ENCODE peak calls at places on chromosomes 3 and 15, in six cellular contexts. One of them, this sample, is unnamed.
A peak's percentile ranks its signal among the peaks of the same experiment; 100 is the strongest.

GRCh38 chr3:136819784-136820640 is 1.1 kb downstream of the SLC35G2 start:
- DNase-seq in transverse colon: peak; percentile 29
- DNase-seq in psoas muscle: peak; percentile 59
- DNase-seq in lung: peak; percentile 37
- DNase-seq in PC-9: peak; percentile 47
- DNase-seq in A549: peak; percentile 17
- DNase-seq in this sample: peak; percentile 46

GRCh38 chr15:98745650-98746374 is 97.5 kb downstream of the IGF1R start:
- DNase-seq in PC-9: no peak
- DNase-seq in transverse colon: no peak
- DNase-seq in lung: no peak
- DNase-seq in A549: no peak
- DNase-seq in psoas muscle: no peak
- DNase-seq in this sample: peak; percentile 45

GRCh38 chr3:140420621-140421357 is 257.1 kb upstream of the TRIM42 start:
- DNase-seq in transverse colon: no peak
- DNase-seq in lung: no peak
- DNase-seq in psoas muscle: no peak
- DNase-seq in A549: no peak
- DNase-seq in PC-9: no peak
- DNase-seq in this sample: no peak

GRCh38 chr15:59492389-59493377 is 54.7 kb downstream of the FAM81A start:
- DNase-seq in PC-9: no peak
- DNase-seq in A549: peak; percentile 61
- DNase-seq in transverse colon: peak; percentile 64
- DNase-seq in psoas muscle: peak; percentile 46
- DNase-seq in lung: peak; percentile 41
- DNase-seq in this sample: peak; percentile 66

GRCh38 chr3:186367631-186368030 is 5.6 kb upstream of the DGKG start:
- DNase-seq in A549: no peak
- DNase-seq in transverse colon: no peak
- DNase-seq in PC-9: no peak
- DNase-seq in psoas muscle: no peak
- DNase-seq in lung: no peak
- DNase-seq in this sample: no peak

GRCh38 chr15:64522226-64522823 is 61.9 kb downstream of the ZNF609 start:
- DNase-seq in A549: no peak
- DNase-seq in lung: no peak
- DNase-seq in transverse colon: no peak
- DNase-seq in PC-9: no peak
- DNase-seq in psoas muscle: no peak
- DNase-seq in this sample: no peak

GRCh38 chr3:184697845-184698244 is 14.0 kb downstream of the MAGEF1 start:
- DNase-seq in transverse colon: no peak
- DNase-seq in PC-9: no peak
- DNase-seq in lung: no peak
- DNase-seq in psoas muscle: no peak
- DNase-seq in A549: no peak
- DNase-seq in this sample: no peak

GRCh38 chr15:57554063-57554820 is 37.5 kb upstream of the MYZAP start:
- DNase-seq in transverse colon: no peak
- DNase-seq in A549: no peak
- DNase-seq in PC-9: no peak
- DNase-seq in lung: no peak
- DNase-seq in psoas muscle: no peak
- DNase-seq in this sample: peak; percentile 51

GRCh38 chr15:101651753-101652097 is 456 bp downstream of the TM2D3 start:
- DNase-seq in psoas muscle: no peak
- DNase-seq in lung: no peak
- DNase-seq in transverse colon: no peak
- DNase-seq in PC-9: no peak
- DNase-seq in A549: peak; percentile 68
- DNase-seq in this sample: peak; percentile 66

GRCh38 chr3:175338775-175339535 is 479.8 kb downstream of the NAALADL2 start:
- DNase-seq in PC-9: peak; percentile 39
- DNase-seq in A549: peak; percentile 10
- DNase-seq in psoas muscle: peak; percentile 12
- DNase-seq in lung: peak; percentile 78
- DNase-seq in transverse colon: peak; percentile 11
- DNase-seq in this sample: peak; percentile 46

GRCh38 chr3:108182339-108182738 is 39.9 kb downstream of the IFT57 start:
- DNase-seq in A549: no peak
- DNase-seq in psoas muscle: no peak
- DNase-seq in lung: no peak
- DNase-seq in transverse colon: no peak
- DNase-seq in PC-9: no peak
- DNase-seq in this sample: no peak

GRCh38 chr3:161355508-161355907 is 15.8 kb downstream of the SPTSSB start:
- DNase-seq in lung: no peak
- DNase-seq in transverse colon: no peak
- DNase-seq in PC-9: no peak
- DNase-seq in A549: no peak
- DNase-seq in psoas muscle: no peak
- DNase-seq in this sample: no peak

GRCh38 chr3:123711356-123711755 is 126.5 kb upstream of the HACD2 start:
- DNase-seq in A549: no peak
- DNase-seq in lung: no peak
- DNase-seq in psoas muscle: no peak
- DNase-seq in transverse colon: no peak
- DNase-seq in PC-9: no peak
- DNase-seq in this sample: no peak

GRCh38 chr3:196942915-196943277 is 568 bp upstream of the NCBP2 start:
- DNase-seq in transverse colon: peak; percentile 50
- DNase-seq in A549: no peak
- DNase-seq in psoas muscle: peak; percentile 39
- DNase-seq in lung: no peak
- DNase-seq in PC-9: no peak
- DNase-seq in this sample: no peak

GRCh38 chr3:65582012-65582717 is 456.6 kb downstream of the MAGI1 start:
- DNase-seq in A549: no peak
- DNase-seq in PC-9: no peak
- DNase-seq in transverse colon: no peak
- DNase-seq in lung: no peak
- DNase-seq in psoas muscle: no peak
- DNase-seq in this sample: no peak

GRCh38 chr3:171829841-171830559 is 13.1 kb upstream of the TMEM212 start:
- DNase-seq in A549: peak; percentile 68
- DNase-seq in transverse colon: peak; percentile 72
- DNase-seq in PC-9: peak; percentile 54
- DNase-seq in lung: peak; percentile 49
- DNase-seq in psoas muscle: peak; percentile 76
- DNase-seq in this sample: peak; percentile 37

GRCh38 chr15:31522056-31522455 is 195.4 kb downstream of the KLF13 start:
- DNase-seq in A549: no peak
- DNase-seq in psoas muscle: no peak
- DNase-seq in lung: peak; percentile 24
- DNase-seq in transverse colon: no peak
- DNase-seq in PC-9: no peak
- DNase-seq in this sample: no peak

GRCh38 chr15:80093854-80094418 is 34.5 kb downstream of the ZFAND6 start:
- DNase-seq in transverse colon: peak; percentile 49
- DNase-seq in A549: no peak
- DNase-seq in PC-9: no peak
- DNase-seq in lung: peak; percentile 34
- DNase-seq in psoas muscle: no peak
- DNase-seq in this sample: peak; percentile 50

GRCh38 chr3:81435050-81435449 is 326.4 kb downstream of the GBE1 start:
- DNase-seq in transverse colon: no peak
- DNase-seq in A549: no peak
- DNase-seq in lung: no peak
- DNase-seq in PC-9: no peak
- DNase-seq in psoas muscle: no peak
- DNase-seq in this sample: no peak

GRCh38 chr15:56598991-56599390 is 134.1 kb upstream of the MNS1 start:
- DNase-seq in PC-9: no peak
- DNase-seq in lung: no peak
- DNase-seq in psoas muscle: no peak
- DNase-seq in A549: no peak
- DNase-seq in transverse colon: no peak
- DNase-seq in this sample: peak; percentile 60

GRCh38 chr3:126126811-126127431 is 43.0 kb upstream of the SLC41A3 start:
- DNase-seq in PC-9: no peak
- DNase-seq in transverse colon: no peak
- DNase-seq in lung: no peak
- DNase-seq in A549: no peak
- DNase-seq in psoas muscle: peak; percentile 3
- DNase-seq in this sample: no peak

GRCh38 chr15:100114526-100114925 is 227.2 kb downstream of the ADAMTS17 start:
- DNase-seq in A549: no peak
- DNase-seq in transverse colon: no peak
- DNase-seq in psoas muscle: no peak
- DNase-seq in PC-9: no peak
- DNase-seq in lung: no peak
- DNase-seq in this sample: no peak

GRCh38 chr15:68518785-68519430 is 59.9 kb upstream of the CORO2B start:
- DNase-seq in transverse colon: no peak
- DNase-seq in lung: no peak
- DNase-seq in PC-9: no peak
- DNase-seq in psoas muscle: no peak
- DNase-seq in A549: no peak
- DNase-seq in this sample: no peak

GRCh38 chr15:44034933-44035624 is 160.0 kb downstream of the FRMD5 start:
- DNase-seq in A549: no peak
- DNase-seq in PC-9: no peak
- DNase-seq in transverse colon: no peak
- DNase-seq in lung: no peak
- DNase-seq in psoas muscle: no peak
- DNase-seq in this sample: peak; percentile 64

GRCh38 chr15:58932791-58933310 is 628 bp downstream of the SLTM start:
- DNase-seq in lung: no peak
- DNase-seq in transverse colon: no peak
- DNase-seq in psoas muscle: no peak
- DNase-seq in PC-9: no peak
- DNase-seq in A549: no peak
- DNase-seq in this sample: peak; percentile 33

GRCh38 chr15:44729394-44729913 is 6.9 kb upstream of the TRIM69 start:
- DNase-seq in A549: no peak
- DNase-seq in PC-9: no peak
- DNase-seq in psoas muscle: peak; percentile 38
- DNase-seq in lung: no peak
- DNase-seq in transverse colon: peak; percentile 63
- DNase-seq in this sample: no peak

GRCh38 chr3:7456376-7456775 is 595.5 kb downstream of the GRM7 start:
- DNase-seq in PC-9: no peak
- DNase-seq in A549: no peak
- DNase-seq in transverse colon: no peak
- DNase-seq in psoas muscle: no peak
- DNase-seq in lung: no peak
- DNase-seq in this sample: no peak

GRCh38 chr3:54550216-54550977 is 377.5 kb downstream of the LRTM1 start:
- DNase-seq in transverse colon: no peak
- DNase-seq in psoas muscle: no peak
- DNase-seq in PC-9: no peak
- DNase-seq in lung: no peak
- DNase-seq in A549: no peak
- DNase-seq in this sample: no peak

GRCh38 chr3:54547051-54547450 is 380.8 kb downstream of the LRTM1 start:
- DNase-seq in lung: no peak
- DNase-seq in transverse colon: no peak
- DNase-seq in A549: no peak
- DNase-seq in PC-9: no peak
- DNase-seq in psoas muscle: no peak
- DNase-seq in this sample: no peak

GRCh38 chr3:54547846-54548245 is 380.0 kb downstream of the LRTM1 start:
- DNase-seq in lung: no peak
- DNase-seq in A549: no peak
- DNase-seq in PC-9: no peak
- DNase-seq in transverse colon: no peak
- DNase-seq in psoas muscle: no peak
- DNase-seq in this sample: no peak

DNA sequence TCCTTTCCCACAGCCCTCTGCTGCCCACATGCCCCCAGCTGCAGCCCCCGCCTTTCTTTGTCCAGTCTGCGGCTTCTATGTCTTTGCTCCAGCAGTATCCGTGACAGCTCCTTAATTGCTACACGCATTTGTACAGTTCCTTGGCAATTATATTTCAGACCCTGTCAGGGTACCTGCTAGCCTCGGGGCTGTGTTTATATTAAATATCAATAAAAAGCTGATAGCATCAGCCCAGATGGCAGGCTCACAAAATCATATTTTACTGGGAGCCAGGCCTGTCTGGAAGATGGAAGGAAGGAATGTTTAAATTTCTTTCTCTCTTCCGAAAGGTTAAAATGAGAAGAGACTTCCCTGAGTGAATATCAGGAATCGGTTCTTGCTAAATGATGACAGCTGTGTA is 378.3 kb downstream of the LRTM1 start:
- DNase-seq in transverse colon: no peak
- DNase-seq in A549: no peak
- DNase-seq in PC-9: no peak
- DNase-seq in psoas muscle: no peak
- DNase-seq in lung: no peak
- DNase-seq in this sample: no peak
- TF ChIP-seq CTCF in transverse colon: no peak
- TF ChIP-seq CTCF in A549: no peak
- TF ChIP-seq CTCF in PC-9: no peak
- TF ChIP-seq CTCF in psoas muscle: no peak
- TF ChIP-seq CTCF in lung: no peak
- TF ChIP-seq CTCF in this sample: no peak

GRCh38 chr3:138359549-138360271 is 11.3 kb downstream of the MRAS start:
- DNase-seq in A549: no peak
- DNase-seq in PC-9: no peak
- DNase-seq in transverse colon: no peak
- DNase-seq in psoas muscle: no peak
- DNase-seq in lung: no peak
- DNase-seq in this sample: no peak
- H3K27ac ChIP-seq in A549: no peak overlapping the region
- H3K27ac ChIP-seq in PC-9: no peak overlapping the region
- H3K27ac ChIP-seq in transverse colon: no peak overlapping the region
- H3K27ac ChIP-seq in psoas muscle: peak overlapping the region; percentile 69
- H3K27ac ChIP-seq in lung: no peak overlapping the region
- H3K27ac ChIP-seq in this sample: no peak overlapping the region

GRCh38 chr3:142210608-142211007 is 14.8 kb downstream of the GK5 start:
- DNase-seq in lung: no peak
- DNase-seq in transverse colon: no peak
- DNase-seq in A549: no peak
- DNase-seq in psoas muscle: no peak
- DNase-seq in PC-9: no peak
- DNase-seq in this sample: no peak
- TF ChIP-seq CTCF in lung: no peak
- TF ChIP-seq CTCF in transverse colon: no peak
- TF ChIP-seq CTCF in A549: no peak
- TF ChIP-seq CTCF in psoas muscle: no peak
- TF ChIP-seq CTCF in PC-9: no peak
- TF ChIP-seq CTCF in this sample: no peak

GRCh38 chr3:6321999-6322398 is 538.9 kb upstream of the GRM7 start:
- DNase-seq in transverse colon: no peak
- DNase-seq in A549: no peak
- DNase-seq in lung: no peak
- DNase-seq in psoas muscle: no peak
- DNase-seq in PC-9: no peak
- DNase-seq in this sample: no peak

DNA sequence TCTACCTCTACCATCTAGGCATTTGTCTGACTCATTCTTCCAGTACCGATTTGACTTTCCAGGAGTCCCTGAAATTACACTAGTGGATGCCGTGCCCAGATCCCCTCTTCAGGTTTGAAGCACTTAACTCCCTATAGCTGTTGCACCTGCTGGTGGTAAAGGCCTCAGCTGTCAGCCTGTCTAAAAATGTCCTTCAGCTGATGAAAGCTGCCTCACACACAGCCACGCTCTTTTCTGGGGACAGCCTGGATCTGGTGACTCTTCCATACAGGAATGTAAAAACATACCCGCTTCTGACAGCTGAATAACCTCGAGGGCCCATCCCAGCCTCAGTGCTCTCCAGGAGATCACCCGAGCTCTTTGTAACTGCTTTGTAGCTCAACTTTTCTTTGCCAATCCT is 534.2 kb upstream of the GRM7 start:
- DNase-seq in lung: no peak
- DNase-seq in transverse colon: no peak
- DNase-seq in A549: no peak
- DNase-seq in PC-9: no peak
- DNase-seq in psoas muscle: no peak
- DNase-seq in this sample: no peak
- H3K27ac ChIP-seq in lung: no peak overlapping the region
- H3K27ac ChIP-seq in transverse colon: no peak overlapping the region
- H3K27ac ChIP-seq in A549: no peak overlapping the region
- H3K27ac ChIP-seq in PC-9: no peak overlapping the region
- H3K27ac ChIP-seq in psoas muscle: no peak overlapping the region
- H3K27ac ChIP-seq in this sample: no peak overlapping the region

This sample was measured in RWPE1.